ENCODE peak calls at places on chromosomes 4 and X, in five cellular contexts. F is lung, K is aorta, S is uterus, O is heart left ventricle. T is an unnamed sample.
A peak's percentile ranks its signal among the peaks of the same experiment; 100 is the strongest.

GRCh38 chr4:13783800-13784411 is 156.4 kb upstream of the BOD1L1 start:
- DNase-seq in F (no peak), K (no peak), S (no peak), O (no peak), T (no peak)

GRCh38 chr4:120261117-120261516 is 194.5 kb upstream of the MAD2L1 start:
- DNase-seq in F (no peak), K (no peak), S (no peak), O (no peak), T (no peak)

GRCh38 chrX:46039526-46039925 is 505.7 kb downstream of the ZNF674 start:
- DNase-seq in F (no peak), K (no peak), S (no peak), O (no peak), T (no peak)

GRCh38 chrX:63747331-63747730 is 37.7 kb downstream of the ARHGEF9 start:
- DNase-seq in F (no peak), K (no peak), S (no peak), O (no peak), T (no peak)

GRCh38 chr4:115973768-115974167 is 860.3 kb upstream of the NDST4 start:
- DNase-seq in F (no peak), K (no peak), S (no peak), O (no peak), T (no peak)

GRCh38 chrX:1743105-1743504 is 128.2 kb downstream of the ASMT start:
- DNase-seq in F (no peak), K (no peak), S (no peak), O (no peak), T (no peak)

GRCh38 chrX:54178100-54178940 is 4.7 kb downstream of the FAM120C start:
- DNase-seq in F (no peak), K (no peak), S (no peak), O (no peak), T (no peak)

GRCh38 chrX:69093960-69094935 is 71.0 kb downstream of the PJA1 start:
- DNase-seq in F (no peak), K (no peak), S (peak; percentile 66), O (no peak), T (no peak)

GRCh38 chrX:39736219-39737211 is 361.2 kb downstream of the BCOR start:
- DNase-seq in F (peak; percentile 61), K (peak; percentile 92), S (peak; percentile 71), O (peak; percentile 91), T (peak; percentile 57)

GRCh38 chrX:100685284-100685996 is 41.4 kb downstream of the SRPX2 start:
- DNase-seq in F (peak; percentile 70), K (peak; percentile 54), S (peak; percentile 82), O (no peak), T (peak; percentile 30)

GRCh38 chr4:130808492-130808891 is 1712.5 kb downstream of the C4orf33 start:
- DNase-seq in F (no peak), K (no peak), S (no peak), O (no peak), T (no peak)

GRCh38 chr4:10108391-10108790 is 8.2 kb downstream of the WDR1 start:
- DNase-seq in F (no peak), K (no peak), S (no peak), O (no peak), T (peak; percentile 48)
- H3K4me1 ChIP-seq in F (peaks cover 50% of the 10 kb centered on the region), K (peaks cover 22% of the 10 kb centered on the region), S (peaks cover 16% of the 10 kb centered on the region), O (peaks cover 96% of the 10 kb centered on the region), T (peaks cover 98% of the 10 kb centered on the region)

GRCh38 chr4:158775091-158775651 is 6.3 kb downstream of the FNIP2 start:
- DNase-seq in F (no peak), K (no peak), S (no peak), O (no peak), T (no peak)
- H3K4me1 ChIP-seq in F (peaks cover 53% of the 10 kb centered on the region), K (peaks cover 15% of the 10 kb centered on the region), S (peaks cover under 1% of the 10 kb centered on the region), O (peaks cover 72% of the 10 kb centered on the region), T (peaks cover 94% of the 10 kb centered on the region)

GRCh38 chr4:168608771-168609170 is 111.9 kb downstream of the PALLD start:
- DNase-seq in F (no peak), K (no peak), S (no peak), O (no peak), T (no peak)
- H3K4me1 ChIP-seq in F (peaks cover 25% of the 10 kb centered on the region), K (peaks cover 6% of the 10 kb centered on the region), S (no peaks in the 10 kb centered on the region), O (peaks cover 23% of the 10 kb centered on the region), T (peaks cover 19% of the 10 kb centered on the region)

GRCh38 chr4:2924765-2925301 is 38.4 kb downstream of the NOP14 start:
- DNase-seq in F (no peak), K (peak; percentile 17), S (peak; percentile 19), O (no peak), T (peak; percentile 5)

GRCh38 chr4:2924286-2924685 is 38.9 kb downstream of the NOP14 start:
- DNase-seq in F (no peak), K (peak; percentile 21), S (peak; percentile 8), O (no peak), T (no peak)

GRCh38 chr4:2923678-2924173 is 39.5 kb downstream of the NOP14 start:
- DNase-seq in F (no peak), K (peak; percentile 29), S (peak; percentile 9), O (no peak), T (peak; percentile 6)

GRCh38 chr4:2925496-2925895 is 37.7 kb downstream of the NOP14 start:
- DNase-seq in F (no peak), K (peak; percentile 32), S (peak; percentile 7), O (no peak), T (no peak)

GRCh38 chr4:2923141-2923551 is 40.1 kb downstream of the NOP14 start:
- DNase-seq in F (no peak), K (no peak), S (peak; percentile 9), O (no peak), T (peak; percentile 7)
- H3K4me1 ChIP-seq in F (no peaks in the 10 kb centered on the region), K (no peaks in the 10 kb centered on the region), S (no peaks in the 10 kb centered on the region), O (peaks cover 17% of the 10 kb centered on the region), T (no peaks in the 10 kb centered on the region)

GRCh38 chrX:153970398-153971123 is 1.1 kb downstream of the HCFC1 start:
- DNase-seq in F (no peak), K (peak; percentile 68), S (peak; percentile 71), O (no peak), T (no peak)

GRCh38 chrX:153968255-153968654 is 3.4 kb downstream of the HCFC1 start:
- DNase-seq in F (no peak), K (no peak), S (no peak), O (no peak), T (no peak)

GRCh38 chrX:153968754-153969124 is 2.9 kb downstream of the HCFC1 start:
- DNase-seq in F (no peak), K (peak; percentile 57), S (no peak), O (no peak), T (no peak)

GRCh38 chrX:153969904-153970397 is 1.7 kb downstream of the HCFC1 start:
- DNase-seq in F (no peak), K (peak; percentile 67), S (no peak), O (no peak), T (no peak)

DNA sequence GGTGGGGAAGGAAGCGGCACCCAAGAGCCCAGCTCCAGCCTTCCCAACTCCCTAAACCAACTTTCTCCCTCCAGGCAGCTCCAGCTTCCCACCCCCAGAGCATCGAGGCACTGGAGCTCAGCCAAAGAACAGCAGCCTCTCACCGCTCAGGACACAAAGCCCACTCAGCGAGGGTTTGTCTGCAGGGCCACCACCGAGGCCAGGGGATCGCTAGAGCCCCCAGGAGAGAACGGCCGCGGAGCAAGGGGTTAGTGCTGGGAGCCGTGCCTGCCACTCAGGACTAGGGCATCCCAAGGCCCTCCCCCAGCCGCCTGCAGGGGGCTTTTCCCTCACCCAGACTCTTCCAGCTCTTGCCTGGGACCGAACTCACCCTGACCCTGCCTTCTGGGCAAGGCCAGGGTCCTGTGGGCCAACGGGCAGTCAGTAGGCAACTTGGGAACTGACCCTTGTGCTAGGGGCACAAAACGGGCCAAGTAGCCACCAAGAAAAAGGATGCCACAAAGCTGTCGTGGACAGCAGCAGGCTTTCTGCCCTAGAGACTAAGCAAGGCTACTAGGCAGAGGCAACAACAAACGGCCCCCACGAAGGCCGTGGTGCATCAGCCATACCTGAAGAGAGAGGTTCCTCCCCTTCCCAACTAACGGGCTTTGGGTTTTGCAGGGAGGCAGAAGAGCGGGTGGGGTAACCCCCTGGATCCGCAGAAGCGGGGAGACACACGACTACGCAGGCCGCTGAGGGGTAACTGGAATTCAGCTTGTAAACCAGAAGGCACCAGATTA is 2.3 kb downstream of the HCFC1 start:
- DNase-seq in F (no peak), K (peak; percentile 49), S (no peak), O (no peak), T (no peak)
- H3K4me1 ChIP-seq in F (no peaks in the 10 kb centered on the region), K (peaks cover 4% of the 10 kb centered on the region), S (no peaks in the 10 kb centered on the region), O (peaks cover 61% of the 10 kb centered on the region), T (peaks cover 53% of the 10 kb centered on the region)

DNA sequence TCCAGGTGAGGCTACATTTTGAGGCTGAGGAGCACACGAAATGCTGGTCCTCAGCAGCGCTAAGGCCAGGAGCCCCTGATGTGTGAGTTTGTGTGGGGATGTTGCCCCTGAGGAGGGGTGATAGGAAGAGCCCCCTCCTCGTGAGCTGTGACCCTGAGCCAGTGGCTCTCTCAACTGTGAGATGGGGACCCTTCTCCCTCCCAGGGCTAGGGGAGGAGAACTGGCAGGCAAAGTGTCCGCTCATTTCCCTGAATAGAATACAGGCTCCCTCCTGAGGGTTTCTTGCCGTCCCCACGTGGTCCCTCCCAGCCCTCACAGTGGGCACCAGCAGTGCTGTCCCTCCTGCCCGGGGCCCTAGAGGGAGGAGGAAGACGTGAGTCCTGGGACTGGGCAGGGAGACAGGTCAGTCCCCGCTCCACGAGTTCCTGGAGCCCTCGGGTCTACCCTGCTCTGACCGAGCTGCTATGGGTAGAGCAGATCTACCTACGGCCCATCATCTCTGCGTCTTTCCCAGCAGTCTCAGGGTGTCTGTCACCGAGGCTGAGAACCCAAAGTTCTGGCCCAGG is 21.0 kb upstream of the TBC1D14 start:
- DNase-seq in F (no peak), K (no peak), S (no peak), O (no peak), T (no peak)
- H3K4me1 ChIP-seq in F (no peaks in the 10 kb centered on the region), K (no peaks in the 10 kb centered on the region), S (no peaks in the 10 kb centered on the region), O (peaks cover 66% of the 10 kb centered on the region), T (peaks cover 30% of the 10 kb centered on the region)

GRCh38 chrX:31233941-31234496 is 162.2 kb upstream of the FTHL17 start:
- DNase-seq in F (no peak), K (no peak), S (no peak), O (no peak), T (no peak)

GRCh38 chrX:31228909-31229308 is 157.1 kb upstream of the FTHL17 start:
- DNase-seq in F (no peak), K (no peak), S (no peak), O (no peak), T (no peak)

GRCh38 chrX:31236231-31236630 is 164.4 kb upstream of the FTHL17 start:
- DNase-seq in F (no peak), K (no peak), S (no peak), O (no peak), T (no peak)

GRCh38 chrX:31228415-31228832 is 156.6 kb upstream of the FTHL17 start:
- DNase-seq in F (peak; percentile 37), K (peak; percentile 49), S (peak; percentile 34), O (no peak), T (no peak)

DNA sequence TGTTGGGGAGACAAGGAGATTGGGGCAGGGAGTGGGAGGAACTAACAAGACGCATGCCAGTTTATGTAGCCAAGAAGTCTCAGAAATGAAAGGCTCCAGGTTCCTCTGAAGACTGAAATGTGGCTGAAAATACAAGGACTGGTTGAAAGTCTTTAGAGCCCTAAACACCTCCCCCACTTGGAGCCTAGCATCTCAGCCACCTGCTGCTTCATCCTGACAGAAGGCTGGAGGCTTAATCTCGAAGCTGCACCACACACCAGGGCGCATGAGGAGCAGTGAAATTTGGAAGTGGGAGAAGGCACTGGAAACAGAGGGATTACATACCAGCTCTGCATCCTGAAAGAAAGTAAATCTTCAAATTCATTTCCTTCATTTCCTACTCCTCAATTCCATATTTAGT is 160.7 kb upstream of the FTHL17 start:
- DNase-seq in F (no peak), K (no peak), S (no peak), O (no peak), T (no peak)
- H3K4me1 ChIP-seq in F (no peaks in the 10 kb centered on the region), K (no peaks in the 10 kb centered on the region), S (no peaks in the 10 kb centered on the region), O (no peaks in the 10 kb centered on the region), T (no peaks in the 10 kb centered on the region)